ENCODE peak calls at places on chromosomes 13 and 19, in nine cellular contexts. C, Z, W, V, X, T, M, O and R are unnamed samples.

GRCh38 chr19:49056101-49056901 is 1.2 kb downstream of the CGB7 start:
- DNase-seq in O (no peak), M (peak), W (peak), T (peak), V (peak), X (peak), Z (peak), C (peak), R (peak)

GRCh38 chr19:55175117-55175867 is 4.8 kb downstream of the SYT5 start:
- DNase-seq in M (no peak), V (no peak), O (no peak), W (peak), T (no peak), Z (no peak), X (no peak), C (no peak), R (no peak)

GRCh38 chr19:33660426-33661160 is 38.8 kb downstream of the CHST8 start:
- DNase-seq in Z (peak), M (no peak), C (no peak), O (no peak), V (no peak), W (no peak), X (peak), T (no peak), R (no peak)

GRCh38 chr13:96091164-96091931 is 1.4 kb downstream of the HS6ST3 start:
- DNase-seq in V (peak), Z (no peak), C (no peak), O (no peak), T (no peak), W (no peak), M (peak), X (peak), R (no peak)

GRCh38 chr13:33697936-33698335 is 120.0 kb upstream of the RFC3 start:
- DNase-seq in Z (no peak), V (no peak), C (no peak), W (no peak), O (no peak), T (no peak), M (no peak), X (no peak), R (no peak)

GRCh38 chr13:73991884-73992283 is 142.3 kb downstream of the KLF12 start:
- DNase-seq in W (no peak), M (no peak), V (no peak), X (no peak), T (no peak), O (no peak), Z (no peak), C (no peak), R (no peak)

GRCh38 chr19:15210323-15210774 is 9.6 kb upstream of the NOTCH3 start:
- DNase-seq in M (no peak), Z (peak), O (no peak), C (peak), W (no peak), X (no peak), V (peak), T (peak), R (no peak)

GRCh38 chr13:91375119-91375729 is 23.2 kb upstream of the GPC5 start:
- DNase-seq in M (peak), T (no peak), O (no peak), W (peak), X (no peak), C (no peak), Z (no peak), V (no peak), R (no peak)

GRCh38 chr13:101144808-101145419 is 271.4 kb downstream of the NALCN start:
- DNase-seq in W (peak), T (no peak), X (no peak), Z (no peak), O (peak), M (peak), C (no peak), V (no peak), R (no peak)

GRCh38 chr19:34193876-34194275 is 21.6 kb downstream of the LSM14A start:
- DNase-seq in M (no peak), O (no peak), V (no peak), T (no peak), C (no peak), Z (no peak), W (no peak), X (no peak), R (no peak)

GRCh38 chr19:48965806-48966540 is 864 bp downstream of the FTL start:
- DNase-seq in X (peak), M (peak), C (peak), W (peak), Z (peak), V (peak), T (peak), O (no peak), R (peak)

GRCh38 chr19:21202865-21203494 is 61.1 kb downstream of the ZNF431 start:
- DNase-seq in O (no peak), Z (no peak), W (peak), X (no peak), T (no peak), C (no peak), M (peak), V (no peak), R (no peak)

GRCh38 chr13:45108716-45109706 is 11.3 kb upstream of the GTF2F2 start:
- DNase-seq in W (peak), X (no peak), M (peak), C (no peak), V (no peak), Z (no peak), T (no peak), O (no peak), R (no peak)

GRCh38 chr13:23509781-23510543 is 60.2 kb upstream of the TNFRSF19 start:
- DNase-seq in Z (no peak), T (no peak), O (peak), V (no peak), C (no peak), X (no peak), M (no peak), W (no peak), R (no peak)

GRCh38 chr19:48752511-48753365 is at the start of gene FUT1:
- DNase-seq in T (peak), X (peak), M (peak), Z (no peak), C (peak), W (peak), V (no peak), O (no peak), R (no peak)

GRCh38 chr13:24654741-24655140 is 25.5 kb upstream of the ATP12A start:
- DNase-seq in V (no peak), T (no peak), C (no peak), Z (no peak), O (no peak), X (no peak), M (no peak), W (no peak), R (no peak)

GRCh38 chr13:66468656-66469055 is 761.5 kb downstream of the PCDH9 start:
- DNase-seq in X (no peak), V (no peak), T (no peak), W (no peak), O (no peak), M (no peak), Z (no peak), C (no peak), R (no peak)

GRCh38 chr19:12779162-12779993 is 4.0 kb upstream of the HOOK2 start:
- DNase-seq in X (peak), Z (peak), V (peak), O (no peak), T (peak), M (no peak), W (peak), C (peak), R (no peak)

GRCh38 chr19:10288662-10289166 is 1.0 kb upstream of the ICAM5 start:
- DNase-seq in X (no peak), O (no peak), W (peak), T (peak), V (no peak), M (peak), C (no peak), Z (no peak), R (no peak)

GRCh38 chr19:18171605-18172327 is 1.8 kb upstream of the IFI30 start:
- DNase-seq in C (no peak), W (peak), O (no peak), T (no peak), Z (no peak), X (no peak), V (no peak), M (no peak), R (no peak)

GRCh38 chr13:33537691-33538090 is 252.1 kb upstream of the STARD13 start:
- DNase-seq in X (no peak), O (no peak), C (no peak), T (no peak), Z (no peak), W (no peak), M (no peak), V (no peak), R (no peak)

GRCh38 chr13:37791699-37792098 is 77.9 kb downstream of the TRPC4 start:
- DNase-seq in Z (no peak), V (no peak), W (no peak), X (no peak), M (no peak), T (no peak), C (no peak), O (no peak), R (no peak)

GRCh38 chr13:76792680-76793334 is 93.4 kb downstream of the KCTD12 start:
- DNase-seq in V (peak), W (no peak), T (no peak), C (peak), Z (no peak), X (no peak), O (no peak), M (no peak), R (no peak)

GRCh38 chr13:33710924-33711323 is 107.0 kb upstream of the RFC3 start:
- DNase-seq in M (no peak), C (no peak), W (no peak), O (no peak), T (no peak), X (no peak), V (no peak), Z (no peak), R (no peak)

GRCh38 chr13:20489185-20489820 is 36.4 kb downstream of the CRYL1 start:
- DNase-seq in O (no peak), T (peak), V (peak), M (no peak), X (no peak), W (no peak), C (no peak), Z (no peak), R (no peak)

GRCh38 chr13:110758195-110758594 is 44.7 kb downstream of the ING1 start:
- DNase-seq in W (no peak), O (no peak), V (no peak), C (no peak), Z (no peak), T (no peak), X (no peak), M (no peak), R (no peak)

GRCh38 chr13:106186366-106187030 is 349.0 kb downstream of the EFNB2 start:
- DNase-seq in O (no peak), T (no peak), X (no peak), M (no peak), V (no peak), Z (no peak), C (no peak), W (no peak), R (no peak)

GRCh38 chr13:39512687-39513086 is 90.3 kb downstream of the LHFPL6 start:
- DNase-seq in X (no peak), C (no peak), Z (no peak), M (no peak), V (no peak), O (no peak), W (no peak), T (no peak), R (no peak)

GRCh38 chr13:106696719-106697118 is 128.8 kb upstream of the ARGLU1 start:
- DNase-seq in Z (no peak), C (no peak), W (no peak), T (no peak), X (no peak), M (no peak), V (no peak), O (no peak), R (no peak)

GRCh38 chr19:1133471-1133929 is 29.7 kb downstream of the GPX4 start:
- DNase-seq in T (no peak), M (no peak), V (no peak), W (peak), C (no peak), Z (peak), X (no peak), O (no peak), R (peak)

GRCh38 chr19:49425922-49426592 is 869 bp downstream of the GFY start:
- DNase-seq in W (peak), V (no peak), M (peak), Z (no peak), C (no peak), O (no peak), X (no peak), T (peak), R (no peak)

GRCh38 chr13:112876305-112877000 is 92.6 kb upstream of the MCF2L start:
- DNase-seq in X (no peak), C (peak), M (no peak), O (no peak), T (no peak), W (no peak), Z (no peak), V (no peak), R (no peak)

GRCh38 chr19:28332886-28333285 is 880.1 kb downstream of the UQCRFS1 start:
- DNase-seq in C (no peak), V (no peak), Z (no peak), X (no peak), T (no peak), O (no peak), M (no peak), W (no peak), R (no peak)
- TF ChIP-seq CTCF in C (no peak), V (no peak), Z (no peak), X (no peak), T (no peak), O (no peak), M (no peak), W (no peak), R (no peak)

GRCh38 chr19:2804156-2805004 is 15.3 kb upstream of the ZNF554 start:
- DNase-seq in Z (no peak), X (no peak), T (no peak), W (no peak), M (no peak), V (no peak), C (no peak), O (no peak), R (no peak)
- TF ChIP-seq CTCF in Z (no peak), X (no peak), T (no peak), W (no peak), M (no peak), V (no peak), C (no peak), O (no peak), R (no peak)

GRCh38 chr13:28027070-28027469 is 38.6 kb upstream of the URAD start:
- DNase-seq in X (no peak), V (no peak), W (no peak), T (no peak), C (no peak), M (no peak), O (no peak), Z (no peak), R (no peak)
- TF ChIP-seq CTCF in X (no peak), V (no peak), W (no peak), T (no peak), C (no peak), M (no peak), O (no peak), Z (no peak), R (no peak)

GRCh38 chr13:49098771-49099512 is 121.2 kb upstream of the MLNR start:
- DNase-seq in X (no peak), O (no peak), Z (no peak), W (peak), T (peak), V (no peak), C (no peak), M (no peak), R (no peak)
- TF ChIP-seq CTCF in X (peak), O (no peak), Z (no peak), W (peak), T (no peak), V (no peak), C (peak), M (peak), R (no peak)

DNA sequence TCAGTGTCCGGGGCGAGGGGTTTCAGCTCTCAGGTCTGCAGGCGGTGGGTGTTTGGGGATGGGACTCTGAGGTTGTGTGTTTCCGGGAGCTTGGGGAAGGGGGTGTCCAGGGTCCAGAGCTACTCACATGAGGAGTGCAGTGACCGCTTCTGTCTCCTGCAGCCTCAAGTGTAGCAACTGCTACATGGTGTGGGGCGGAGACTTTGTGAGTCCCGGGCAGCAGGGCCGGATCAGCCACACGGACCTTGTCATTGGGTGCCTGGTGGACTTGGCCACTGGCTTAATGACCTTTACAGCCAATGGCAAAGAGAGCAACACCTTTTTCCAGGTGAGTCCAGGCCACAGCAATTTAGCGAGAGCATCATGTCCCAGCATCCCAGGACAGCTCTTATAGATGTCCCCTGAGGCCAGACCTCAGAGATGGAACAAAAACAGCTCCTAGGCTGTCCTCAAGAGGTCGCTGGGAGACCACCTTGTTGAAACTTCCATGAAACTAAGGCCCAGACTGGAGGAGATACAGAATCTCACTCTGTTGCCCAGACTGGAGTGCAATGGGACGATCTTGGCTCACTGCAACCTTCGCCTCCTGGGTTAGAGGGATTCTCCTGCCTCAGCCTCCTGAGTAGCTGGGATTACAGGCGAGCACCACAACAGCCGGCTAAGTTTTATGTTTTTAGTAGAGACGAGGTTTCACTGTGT is 44.9 kb downstream of the RYR1 start:
- DNase-seq in C (no peak), Z (no peak), O (no peak), X (no peak), T (peak), M (no peak), W (peak), V (no peak), R (no peak)
- TF ChIP-seq CTCF in C (no peak), Z (no peak), O (peak), X (no peak), T (peak), M (peak), W (peak), V (no peak), R (no peak)